ENCODE peak calls at places on chromosomes 1 and 21, in ten cellular contexts. W is stimulated activated CD8-positive, alpha-beta memory T cell treated with anti-CD3 and anti-CD28 coated beads, Interleukin-4, amount 100 ng/mL, for 4 hours; B is HTR-8/SVneo; H is thoracic aorta; I is NCI-H2081; S is AG08396; G is A549; Z is hepatocyte; R is cardiac fibroblast; M is NCI-H1092. U is an unnamed sample.

GRCh38 chr1:15703562-15703961 is 19.4 kb downstream of the PLEKHM2 start:
- DNase-seq in W (no peak), B (peak), H (peak), I (no peak), S (peak), G (no peak), Z (peak), R (peak), M (no peak), U (peak)

GRCh38 chr1:23394664-23395063 is 25.0 kb upstream of the ZNF436 start:
- DNase-seq in W (no peak), B (no peak), H (peak), I (no peak), S (peak), G (no peak), Z (peak), R (peak), M (no peak), U (peak)

GRCh38 chr21:39845581-39846130 is 21.6 kb upstream of the PCP4 start:
- DNase-seq in W (no peak), B (no peak), H (no peak), I (no peak), S (no peak), G (no peak), Z (peak), R (no peak), M (no peak), U (no peak)

GRCh38 chr1:68279846-68280245 is 47.5 kb upstream of the WLS start:
- DNase-seq in W (no peak), B (no peak), H (no peak), I (no peak), S (no peak), G (no peak), Z (no peak), R (no peak), M (no peak), U (no peak)

GRCh38 chr1:215023151-215023832 is 59.2 kb upstream of the KCNK2 start:
- DNase-seq in W (no peak), B (no peak), H (no peak), I (no peak), S (no peak), G (no peak), Z (no peak), R (peak), M (no peak), U (no peak)

GRCh38 chr1:19010503-19010902 is 54.0 kb upstream of the IFFO2 start:
- DNase-seq in W (no peak), B (no peak), H (no peak), I (no peak), S (no peak), G (no peak), Z (no peak), R (no peak), M (no peak), U (no peak)

GRCh38 chr1:211632808-211633522 is 42.5 kb downstream of the NEK2 start:
- DNase-seq in W (no peak), B (no peak), H (no peak), I (no peak), S (peak), G (no peak), Z (no peak), R (peak), M (no peak), U (peak)

GRCh38 chr1:173302890-173303829 is 96.0 kb upstream of the TNFSF4 start:
- DNase-seq in W (no peak), B (no peak), H (no peak), I (no peak), S (no peak), G (no peak), Z (no peak), R (no peak), M (no peak), U (no peak)

GRCh38 chr1:198929961-198930599 is 291.2 kb downstream of the PTPRC start:
- DNase-seq in W (no peak), B (no peak), H (no peak), I (peak), S (no peak), G (peak), Z (peak), R (peak), M (no peak), U (no peak)

GRCh38 chr1:41608242-41608641 is 123.8 kb upstream of the EDN2 start:
- DNase-seq in W (no peak), B (no peak), H (no peak), I (no peak), S (no peak), G (no peak), Z (peak), R (peak), M (no peak), U (peak)

GRCh38 chr1:216332003-216332402 is 91.2 kb downstream of the USH2A start:
- DNase-seq in W (no peak), B (no peak), H (no peak), I (no peak), S (no peak), G (no peak), Z (no peak), R (no peak), M (no peak), U (no peak)

GRCh38 chr1:59343576-59343840 is 46.6 kb downstream of the FGGY start:
- DNase-seq in W (no peak), B (no peak), H (no peak), I (no peak), S (no peak), G (no peak), Z (no peak), R (no peak), M (no peak), U (no peak)

GRCh38 chr21:44869860-44870747 is 3.4 kb downstream of the PTTG1IP start:
- DNase-seq in W (no peak), B (peak), H (peak), I (no peak), S (peak), G (peak), Z (peak), R (peak), M (no peak), U (peak)

GRCh38 chr1:37147397-37147831 is 113.1 kb upstream of the GRIK3 start:
- DNase-seq in W (no peak), B (no peak), H (no peak), I (no peak), S (no peak), G (no peak), Z (no peak), R (no peak), M (no peak), U (no peak)

GRCh38 chr1:48617227-48617626 is 145.2 kb upstream of the SPATA6 start:
- DNase-seq in W (no peak), B (no peak), H (no peak), I (no peak), S (no peak), G (no peak), Z (no peak), R (no peak), M (no peak), U (peak)

U was measured in stromal cell of bone marrow.